ENCODE peak calls at places on chromosomes 7 and 10, in four cellular contexts. B is stomach, L is Calu3, F is endothelial cell. S is an unnamed sample.
A peak's percentile ranks its signal among the peaks of the same experiment; 100 is the strongest.

GRCh38 chr7:66883716-66884115 is 37.3 kb upstream of the TMEM248 start:
- DNase-seq in B (no peak), L (no peak), F (no peak), S (no peak)

GRCh38 chr7:1087462-1087809 is 477 bp upstream of the GPER1 start:
- DNase-seq in B (no peak), L (no peak), F (no peak), S (no peak)

GRCh38 chr7:1857487-1858425 is 187.7 kb downstream of the ELFN1 start:
- DNase-seq in B (no peak), L (no peak), F (no peak), S (peak; percentile 20)

GRCh38 chr10:130052193-130052592 is 58.4 kb downstream of the C10orf143 start:
- DNase-seq in B (no peak), L (no peak), F (no peak), S (no peak)

GRCh38 chr7:48664241-48664640 is 260.1 kb upstream of the CDC14C start:
- DNase-seq in B (no peak), L (no peak), F (no peak), S (no peak)

GRCh38 chr7:127322832-127323231 is 69.7 kb downstream of the ZNF800 start:
- DNase-seq in B (no peak), L (no peak), F (no peak), S (no peak)

GRCh38 chr7:25830986-25831558 is 320.9 kb upstream of the NFE2L3 start:
- DNase-seq in B (no peak), L (no peak), F (no peak), S (no peak)

GRCh38 chr10:35946556-35946955 is 304.5 kb upstream of the FZD8 start:
- DNase-seq in B (no peak), L (no peak), F (no peak), S (no peak)

GRCh38 chr7:24713850-24714675 is 43.2 kb downstream of the GSDME start:
- DNase-seq in B (no peak), L (no peak), F (no peak), S (no peak)

GRCh38 chr10:90447836-90448235 is 410.0 kb downstream of the HTR7 start:
- DNase-seq in B (no peak), L (no peak), F (no peak), S (no peak)

GRCh38 chr7:142801601-142802295 is 31.0 kb downstream of the PRSS2 start:
- DNase-seq in B (no peak), L (no peak), F (no peak), S (no peak)

GRCh38 chr10:93333278-93333978 is 148.7 kb downstream of the MYOF start:
- DNase-seq in B (no peak), L (no peak), F (no peak), S (no peak)

GRCh38 chr7:153381275-153382119 is 621.9 kb downstream of the ACTR3B start:
- DNase-seq in B (peak; percentile 36), L (no peak), F (peak; percentile 38), S (no peak)

DNA sequence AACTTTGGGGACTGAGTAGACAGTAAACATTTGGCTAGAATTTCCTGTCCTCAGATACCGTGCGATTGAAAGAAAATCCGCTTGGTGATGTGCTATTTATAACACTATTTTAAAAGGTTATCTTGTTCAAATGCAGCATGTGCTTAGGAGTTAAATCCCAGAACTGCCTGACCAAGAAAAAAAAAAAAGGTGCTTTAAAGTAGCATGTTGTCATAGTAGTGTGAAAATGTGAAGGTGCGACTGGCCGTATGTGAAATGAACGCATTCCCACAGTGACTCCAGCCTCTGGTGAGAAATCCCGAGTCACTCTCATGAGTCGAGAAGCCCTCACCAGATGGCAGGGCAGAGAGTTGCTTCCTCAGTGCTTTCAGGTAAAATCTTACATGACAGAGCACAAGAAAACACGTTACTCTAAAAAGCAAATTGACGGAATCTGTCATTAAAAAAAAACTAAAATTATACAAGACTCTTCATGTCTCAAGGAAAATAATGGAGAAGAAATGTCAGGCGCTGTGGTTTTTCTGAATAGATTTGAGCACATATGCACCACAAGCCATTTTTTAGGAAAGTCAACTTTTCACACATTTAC is 18.4 kb upstream of the KLF6 start:
- DNase-seq in B (no peak), L (no peak), F (no peak), S (no peak)
- TF ChIP-seq CTCF in B (no peak), L (no peak), F (no peak), S (no peak)

GRCh38 chr10:22183771-22184466 is 33.9 kb downstream of the EBLN1 start:
- DNase-seq in B (no peak), L (no peak), F (no peak), S (no peak)

GRCh38 chr10:22185586-22185985 is 32.2 kb downstream of the EBLN1 start:
- DNase-seq in B (no peak), L (no peak), F (no peak), S (no peak)

DNA sequence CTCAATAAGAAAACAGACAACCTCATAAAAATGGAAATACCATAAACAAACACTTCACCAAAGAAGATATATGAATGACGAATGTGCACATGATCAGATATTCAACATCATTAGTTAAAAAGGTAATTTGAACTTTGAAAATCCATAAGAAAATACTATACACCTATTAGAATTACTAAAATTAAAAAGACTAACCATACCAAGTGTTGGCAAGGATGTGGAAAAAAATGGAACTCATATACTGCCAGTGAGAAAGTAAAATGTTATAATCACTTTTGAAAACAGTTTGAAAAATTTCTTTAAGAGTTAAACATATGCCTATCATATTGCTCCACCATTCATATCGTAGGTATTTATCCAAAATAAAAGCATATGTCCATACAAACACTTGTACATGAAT is 37.1 kb downstream of the EBLN1 start:
- DNase-seq in B (no peak), L (no peak), F (no peak), S (no peak)
- TF ChIP-seq CTCF in B (no peak), L (no peak), F (no peak), S (no peak)

GRCh38 chr10:12196531-12197211 is 683 bp downstream of the CDC123 start:
- DNase-seq in B (no peak), L (no peak), F (no peak), S (no peak)

GRCh38 chr10:12195281-12195602 is 449 bp downstream of the NUDT5 start:
- DNase-seq in B (no peak), L (no peak), F (no peak), S (no peak)

GRCh38 chr10:12198156-12198555 is 2.2 kb downstream of the CDC123 start:
- DNase-seq in B (no peak), L (no peak), F (no peak), S (no peak)

GRCh38 chr10:12194752-12195271 is 879 bp downstream of the NUDT5 start:
- DNase-seq in B (peak; percentile 35), L (peak; percentile 17), F (peak; percentile 17), S (peak; percentile 22)

DNA sequence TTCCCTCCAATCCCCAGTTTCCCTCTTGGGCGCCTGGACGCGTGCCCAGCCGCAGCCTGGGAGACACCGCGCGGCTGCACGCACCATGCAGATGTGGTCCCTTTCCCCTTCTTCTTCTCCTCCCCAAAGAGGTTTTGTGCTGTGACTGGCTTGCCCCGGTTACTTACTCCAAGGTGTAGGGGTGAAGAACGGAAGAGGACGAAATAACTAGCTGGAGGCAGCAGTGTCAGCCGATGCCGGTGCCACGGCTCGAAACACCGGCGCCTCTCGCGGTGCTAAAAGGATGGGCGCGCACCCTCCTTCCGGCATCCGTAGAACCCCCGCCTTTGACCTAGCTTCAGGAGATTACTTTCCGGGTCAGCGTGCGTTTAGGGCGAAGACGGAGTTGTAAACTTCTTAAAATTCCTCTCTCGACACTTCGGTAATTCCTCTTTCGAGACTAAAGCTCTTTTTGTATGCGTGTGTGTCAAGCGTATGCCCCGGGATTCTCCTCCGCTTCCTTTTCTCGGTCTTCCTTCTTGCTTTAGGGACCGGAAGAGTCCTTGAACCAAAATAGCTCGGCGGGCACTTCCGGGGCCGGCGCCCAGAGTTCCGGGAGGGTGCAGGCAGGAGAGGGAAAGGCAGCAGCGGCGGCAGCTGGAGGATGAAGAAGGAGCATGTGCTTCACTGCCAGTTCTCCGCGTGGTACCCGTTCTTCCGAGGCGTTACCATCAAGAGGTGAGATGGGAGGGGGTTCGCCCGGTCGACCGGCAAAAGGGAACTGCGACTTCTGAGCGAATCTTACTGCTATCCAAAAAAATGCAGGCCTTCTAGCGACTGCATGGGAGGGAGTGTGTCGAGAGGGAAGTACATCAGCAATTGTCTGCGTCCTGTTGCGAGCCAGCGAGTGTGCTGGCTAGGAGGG is at the start of the genes CDC123 and NUDT5:
- DNase-seq in B (peak; percentile 86), L (peak; percentile 86), F (peak; percentile 73), S (peak; percentile 87)
- TF ChIP-seq CTCF in B (no peak), L (no peak), F (no peak), S (no peak)

GRCh38 chr7:116715087-116715486 is 43.1 kb downstream of the MET start:
- DNase-seq in B (no peak), L (no peak), F (no peak), S (no peak)
- TF ChIP-seq CTCF in B (no peak), L (no peak), F (no peak), S (no peak)

DNA sequence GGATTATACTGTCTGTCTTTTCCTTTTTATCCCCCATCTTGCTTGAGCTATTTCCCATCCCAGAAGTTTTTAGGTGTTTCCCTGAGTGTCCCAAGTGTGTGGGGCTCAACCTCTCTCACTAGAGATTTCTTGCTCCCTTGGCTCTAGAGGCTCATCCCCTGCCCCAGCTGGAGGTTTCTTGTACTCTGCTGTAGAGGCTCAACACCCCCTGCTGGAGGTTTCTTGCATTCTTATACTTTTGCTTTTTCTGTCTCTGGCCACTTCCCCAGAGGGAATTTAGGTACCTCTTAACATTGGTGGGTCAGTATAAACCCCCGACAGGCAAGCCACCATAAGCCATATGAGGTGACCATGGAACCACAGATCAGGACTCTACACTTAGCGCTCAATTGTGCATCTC is 114.2 kb upstream of the FAM3C start:
- DNase-seq in B (no peak), L (no peak), F (no peak), S (no peak)
- TF ChIP-seq CTCF in B (no peak), L (no peak), F (no peak), S (no peak)